ENCODE peak calls at places on chromosomes 7 and 10, in seven cellular contexts. C, P, R, A, J, Y and F are unnamed samples.
A peak's percentile ranks its signal among the peaks of the same experiment; 100 is the strongest.

GRCh38 chr7:37081436-37081835 is 357.1 kb upstream of the AOAH start:
- DNase-seq in C (no peak), P (no peak), R (no peak), A (no peak), J (no peak), Y (peak; percentile 49), F (peak; percentile 55)

GRCh38 chr7:51304729-51305128 is 11.9 kb downstream of the COBL start:
- DNase-seq in C (no peak), P (no peak), R (no peak), A (no peak), J (no peak), Y (no peak), F (peak; percentile 36)

GRCh38 chr10:31103096-31103495 is 71.4 kb upstream of the ZNF438 start:
- DNase-seq in C (no peak), P (no peak), R (no peak), A (no peak), J (no peak), Y (no peak), F (no peak)

GRCh38 chr10:72814134-72814790 is 79.3 kb upstream of the OIT3 start:
- DNase-seq in C (no peak), P (no peak), R (no peak), A (no peak), J (no peak), Y (no peak), F (no peak)

GRCh38 chr10:122875843-122876492 is 3.4 kb downstream of the FAM24B start:
- DNase-seq in C (no peak), P (no peak), R (no peak), A (no peak), J (no peak), Y (no peak), F (no peak)

GRCh38 chr10:62268027-62268398 is 631 bp downstream of the RTKN2 start:
- DNase-seq in C (no peak), P (no peak), R (no peak), A (no peak), J (no peak), Y (no peak), F (no peak)

GRCh38 chr10:12940791-12941190 is 60.7 kb downstream of the CCDC3 start:
- DNase-seq in C (no peak), P (no peak), R (no peak), A (no peak), J (no peak), Y (no peak), F (no peak)

GRCh38 chr10:3777876-3778707 is 6.9 kb downstream of the KLF6 start:
- DNase-seq in C (no peak), P (no peak), R (no peak), A (no peak), J (no peak), Y (peak; percentile 3), F (no peak)

GRCh38 chr7:54541941-54542618 is at the start of gene VSTM2A:
- DNase-seq in C (no peak), P (no peak), R (no peak), A (no peak), J (no peak), Y (no peak), F (no peak)

GRCh38 chr7:512541-513311 is 6.9 kb downstream of the PDGFA start:
- DNase-seq in C (no peak), P (no peak), R (no peak), A (no peak), J (no peak), Y (peak; percentile 26), F (no peak)